ENCODE peak calls at places on chromosomes 6 and 20, in four cellular contexts. P, G, A and O are unnamed samples.

GRCh38 chr20:19211661-19212523 is 550 bp upstream of the SLC24A3 start:
- DNase-seq in A (no peak), G (no peak), P (no peak), O (no peak)

GRCh38 chr6:114258376-114258775 is 84.4 kb downstream of the HS3ST5 start:
- DNase-seq in A (no peak), P (no peak), G (no peak), O (no peak)

GRCh38 chr6:13156381-13156780 is 172.0 kb downstream of the TBC1D7 start:
- DNase-seq in G (no peak), P (no peak), A (no peak), O (no peak)

GRCh38 chr20:7285918-7286556 is 518.6 kb downstream of the BMP2 start:
- DNase-seq in A (peak; percentile 1), P (peak; percentile 10), G (peak; percentile 12), O (peak; percentile 16)

GRCh38 chr20:62961310-62961783 is 8.8 kb downstream of the SLC17A9 start:
- DNase-seq in A (no peak), G (no peak), P (peak; percentile 38), O (no peak)

GRCh38 chr6:13334953-13335352 is 6.6 kb upstream of the TBC1D7 start:
- DNase-seq in A (no peak), G (no peak), P (no peak), O (no peak)

GRCh38 chr6:31118178-31118577 is 2.1 kb downstream of the CDSN start:
- DNase-seq in P (no peak), A (no peak), G (no peak), O (no peak)

GRCh38 chr6:76043690-76044089 is 28.8 kb downstream of the IMPG1 start:
- DNase-seq in G (no peak), P (no peak), A (no peak), O (no peak)

GRCh38 chr6:30508890-30509736 is 19.8 kb downstream of the HLA-E start:
- DNase-seq in P (no peak), G (peak; percentile 79), A (no peak), O (no peak)

GRCh38 chr6:92479821-92480220 is 939.5 kb downstream of the EPHA7 start:
- DNase-seq in A (no peak), P (no peak), G (no peak), O (no peak)

GRCh38 chr20:62741191-62741676 is 32.6 kb downstream of the NTSR1 start:
- DNase-seq in P (no peak), G (no peak), A (no peak), O (no peak)

GRCh38 chr6:91366781-91367180 is 779.9 kb upstream of the MAP3K7 start:
- DNase-seq in A (no peak), G (no peak), P (no peak), O (no peak)

GRCh38 chr6:129498950-129499870 is 210.8 kb downstream of the ARHGAP18 start:
- DNase-seq in P (peak; percentile 34), A (no peak), G (no peak), O (peak; percentile 32)

GRCh38 chr6:151022492-151022891 is 157.0 kb downstream of the MTHFD1L start:
- DNase-seq in A (no peak), P (no peak), G (no peak), O (no peak)

GRCh38 chr6:151018911-151019795 is 153.7 kb downstream of the MTHFD1L start:
- DNase-seq in A (no peak), G (no peak), P (no peak), O (no peak)

GRCh38 chr6:151024597-151024996 is 159.1 kb downstream of the MTHFD1L start:
- DNase-seq in A (no peak), G (no peak), P (no peak), O (no peak)

GRCh38 chr6:151023346-151023745 is 157.8 kb downstream of the MTHFD1L start:
- DNase-seq in P (no peak), G (no peak), A (no peak), O (no peak)

GRCh38 chr6:151021878-151022277 is 156.4 kb downstream of the MTHFD1L start:
- DNase-seq in P (no peak), G (no peak), A (no peak), O (no peak)
- TF ChIP-seq SPI1 in P (no peak), G (no peak), A (no peak), O (no peak)

GRCh38 chr6:141401168-141401567 is 731.6 kb upstream of the GJE1 start:
- DNase-seq in A (no peak), P (no peak), G (no peak), O (no peak)
- TF ChIP-seq SPI1 in A (no peak), P (no peak), G (no peak), O (no peak)

GRCh38 chr6:141701732-141702131 is 431.0 kb upstream of the GJE1 start:
- DNase-seq in G (no peak), A (no peak), P (no peak), O (no peak)

GRCh38 chr6:141700836-141701235 is 431.9 kb upstream of the GJE1 start:
- DNase-seq in G (no peak), A (no peak), P (no peak), O (no peak)
- TF ChIP-seq SPI1 in G (no peak), A (no peak), P (no peak), O (no peak)

DNA sequence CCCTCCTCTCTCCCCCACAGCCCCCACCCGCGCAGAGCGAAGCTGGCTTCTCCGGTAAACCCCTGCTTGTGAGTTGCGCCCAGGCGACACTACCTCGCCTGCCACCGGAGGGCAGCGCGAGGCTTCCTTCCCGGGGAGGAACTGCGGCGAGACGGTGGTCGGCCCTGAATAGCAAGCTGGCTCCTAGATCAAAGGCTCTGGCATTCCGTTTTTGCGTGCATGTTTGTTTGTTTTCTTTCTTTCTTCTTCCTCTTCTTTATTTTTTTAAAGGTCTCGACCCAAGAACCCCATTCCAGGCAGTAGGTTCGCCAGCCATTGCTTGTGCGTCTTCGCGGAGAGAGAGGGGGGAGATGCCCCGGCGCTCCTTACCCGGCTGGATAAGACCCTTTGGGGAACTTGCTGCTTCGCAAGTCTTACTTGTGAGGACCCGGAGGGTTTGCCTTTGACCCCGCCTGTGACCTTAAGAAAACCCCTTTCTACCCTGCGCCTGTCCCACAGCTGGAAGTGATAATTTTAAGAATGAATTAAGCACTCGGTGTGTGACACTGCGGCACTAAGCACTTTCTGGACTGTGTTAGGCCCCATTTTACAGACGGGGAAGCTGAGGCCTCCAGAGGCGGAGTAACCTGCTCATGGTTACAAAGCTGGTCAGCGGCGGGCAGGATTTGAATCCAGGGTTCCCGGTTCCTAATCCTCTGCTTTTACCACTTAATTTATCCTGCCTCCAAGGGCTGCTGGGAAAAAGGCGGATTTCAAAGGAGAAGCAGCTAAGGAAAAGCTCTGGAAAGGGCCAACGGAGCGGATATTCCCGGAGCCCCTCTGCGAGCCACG is 92.6 kb upstream of the SIRPA start:
- DNase-seq in G (no peak), P (peak; percentile 9), A (peak; percentile 62), O (peak; percentile 87)
- TF ChIP-seq SPI1 in G (peak; percentile 52), P (no peak), A (peak; percentile 69), O (peak; percentile 80)